ENCODE peak calls at places on chromosomes 7 and 10, in six cellular contexts. G, F, L, M, C and R are unnamed samples.

GRCh38 chr10:84205049-84205852 is 10.9 kb downstream of the CDHR1 start:
- DNase-seq in G (peak), L (no peak), C (peak), F (peak), M (no peak), R (no peak)

GRCh38 chr10:3045471-3046209 is 21.7 kb upstream of the PFKP start:
- DNase-seq in F (no peak), C (no peak), L (peak), M (peak), G (peak), R (no peak)

GRCh38 chr7:44185729-44186128 is 3.5 kb downstream of the GCK start:
- DNase-seq in L (no peak), M (no peak), G (no peak), C (no peak), F (peak), R (no peak)

GRCh38 chr10:132054564-132054963 is 11.2 kb upstream of the JAKMIP3 start:
- DNase-seq in M (no peak), L (no peak), F (no peak), C (no peak), G (peak), R (no peak)

GRCh38 chr10:101723176-101723575 is 28.2 kb upstream of the FBXW4 start:
- DNase-seq in F (no peak), C (no peak), G (no peak), L (no peak), M (no peak), R (no peak)

GRCh38 chr7:92754756-92755581 is 81.4 kb downstream of the CDK6 start:
- DNase-seq in L (no peak), F (no peak), M (no peak), C (peak), G (no peak), R (no peak)

GRCh38 chr10:118721005-118721876 is 33.5 kb downstream of the CACUL1 start:
- DNase-seq in L (no peak), C (peak), F (peak), M (no peak), G (peak), R (no peak)

GRCh38 chr7:1698221-1698620 is 28.1 kb downstream of the ELFN1 start:
- DNase-seq in G (no peak), L (peak), M (no peak), F (no peak), C (no peak), R (no peak)

GRCh38 chr10:75651452-75651851 is 220.0 kb downstream of the LRMDA start:
- DNase-seq in L (no peak), M (no peak), G (no peak), F (no peak), C (no peak), R (no peak)

GRCh38 chr7:152849128-152849527 is 89.6 kb downstream of the ACTR3B start:
- DNase-seq in G (no peak), F (no peak), C (no peak), L (no peak), M (no peak), R (no peak)

GRCh38 chr7:157021071-157021891 is 10.8 kb upstream of the MNX1 start:
- DNase-seq in G (no peak), F (no peak), M (no peak), C (no peak), L (no peak), R (no peak)

GRCh38 chr7:29657856-29658255 is 94.2 kb downstream of the PRR15 start:
- DNase-seq in L (no peak), M (no peak), C (no peak), F (no peak), G (no peak), R (no peak)

GRCh38 chr10:2196272-2196671 is 458.9 kb upstream of the ADARB2 start:
- DNase-seq in G (no peak), M (no peak), L (no peak), C (no peak), F (no peak), R (no peak)

GRCh38 chr10:103181244-103181643 is 11.8 kb downstream of the NT5C2 start:
- DNase-seq in L (no peak), F (no peak), M (no peak), C (no peak), G (no peak), R (no peak)

GRCh38 chr10:1403508-1404230 is 333.7 kb downstream of the ADARB2 start:
- DNase-seq in L (no peak), G (no peak), F (no peak), M (no peak), C (no peak), R (no peak)